ENCODE peak calls at places on chromosome 19, in four cellular contexts. S is HCT116, B is K562, M is HepG2. W is an unnamed sample.

GRCh38 chr19:45645631-45646344 is 6.6 kb upstream of the EML2 start:
- DNase-seq in B (peak), S (peak), M (peak), W (peak)

GRCh38 chr19:7888145-7888825 is at the start of gene LRRC8E:
- DNase-seq in S (no peak), B (peak), M (peak), W (no peak)

GRCh38 chr19:37977992-37978391 is 71.0 kb downstream of the SIPA1L3 start:
- DNase-seq in S (no peak), M (no peak), B (no peak), W (no peak)

GRCh38 chr19:15733895-15734294 is 3.9 kb upstream of the OR10H3 start:
- DNase-seq in S (no peak), M (no peak), B (no peak), W (no peak)

GRCh38 chr19:7292950-7293794 is 1.0 kb downstream of the INSR start:
- DNase-seq in S (no peak), B (peak), M (peak), W (no peak)

GRCh38 chr19:18437481-18438330 is at the start of gene ISYNA1:
- DNase-seq in M (peak), B (peak), S (no peak), W (no peak)

GRCh38 chr19:49499030-49499670 is 2.9 kb downstream of the RPS11 start:
- DNase-seq in M (no peak), B (peak), S (no peak), W (no peak)

GRCh38 chr19:17648097-17648660 is 40.0 kb downstream of the UNC13A start:
- DNase-seq in B (peak), S (no peak), M (no peak), W (no peak)

GRCh38 chr19:21483589-21484170 is 21.7 kb upstream of the ZNF429 start:
- DNase-seq in S (no peak), B (peak), M (no peak), W (no peak)

GRCh38 chr19:6066661-6067646 is 43.3 kb downstream of the RFX2 start:
- DNase-seq in S (no peak), B (peak), M (peak), W (no peak)

GRCh38 chr19:46211201-46211881 is 18.2 kb upstream of the IGFL1 start:
- DNase-seq in M (no peak), S (peak), B (no peak), W (no peak)

GRCh38 chr19:17260842-17261325 is 3.7 kb downstream of the USHBP1 start:
- DNase-seq in M (peak), B (peak), S (peak), W (peak)

GRCh38 chr19:45994456-45994988 is 745 bp upstream of the CCDC61 start:
- DNase-seq in S (no peak), M (no peak), B (no peak), W (no peak)

GRCh38 chr19:8452446-8453123 is 7.8 kb downstream of the HNRNPM start:
- DNase-seq in S (no peak), M (no peak), B (no peak), W (no peak)

GRCh38 chr19:281992-282391 is 9.2 kb downstream of the PLPP2 start:
- DNase-seq in M (no peak), B (peak), S (no peak), W (no peak)

GRCh38 chr19:35459414-35460082 is 11.5 kb downstream of the FFAR2 start:
- DNase-seq in M (peak), S (no peak), B (peak), W (no peak)

GRCh38 chr19:35153701-35154534 is 617 bp upstream of the FXYD5 start:
- DNase-seq in M (no peak), S (no peak), B (peak), W (no peak)

GRCh38 chr19:661427-662196 is 1.4 kb downstream of the RNF126 start:
- DNase-seq in M (no peak), B (peak), S (no peak), W (no peak)

GRCh38 chr19:10227215-10227971 is 3.7 kb downstream of the S1PR2 start:
- DNase-seq in S (no peak), M (no peak), B (peak), W (no peak)

GRCh38 chr19:35019144-35019543 is 11.1 kb upstream of the SCN1B start:
- DNase-seq in S (no peak), B (no peak), M (no peak), W (no peak)

GRCh38 chr19:42366676-42367075 is 23.4 kb downstream of the CNFN start:
- DNase-seq in M (no peak), B (no peak), S (no peak), W (no peak)

GRCh38 chr19:40623403-40624239 is 22.5 kb downstream of the LTBP4 start:
- DNase-seq in M (peak), S (peak), B (peak), W (no peak)
- TF ChIP-seq TCF7L2 in M (no peak), S (no peak), B (no peak), W (no peak)

GRCh38 chr19:44356383-44357111 is at the start of gene ZNF112:
- DNase-seq in B (peak), M (peak), S (peak), W (peak)
- TF ChIP-seq TCF7L2 in B (no peak), M (no peak), S (no peak), W (no peak)

DNA sequence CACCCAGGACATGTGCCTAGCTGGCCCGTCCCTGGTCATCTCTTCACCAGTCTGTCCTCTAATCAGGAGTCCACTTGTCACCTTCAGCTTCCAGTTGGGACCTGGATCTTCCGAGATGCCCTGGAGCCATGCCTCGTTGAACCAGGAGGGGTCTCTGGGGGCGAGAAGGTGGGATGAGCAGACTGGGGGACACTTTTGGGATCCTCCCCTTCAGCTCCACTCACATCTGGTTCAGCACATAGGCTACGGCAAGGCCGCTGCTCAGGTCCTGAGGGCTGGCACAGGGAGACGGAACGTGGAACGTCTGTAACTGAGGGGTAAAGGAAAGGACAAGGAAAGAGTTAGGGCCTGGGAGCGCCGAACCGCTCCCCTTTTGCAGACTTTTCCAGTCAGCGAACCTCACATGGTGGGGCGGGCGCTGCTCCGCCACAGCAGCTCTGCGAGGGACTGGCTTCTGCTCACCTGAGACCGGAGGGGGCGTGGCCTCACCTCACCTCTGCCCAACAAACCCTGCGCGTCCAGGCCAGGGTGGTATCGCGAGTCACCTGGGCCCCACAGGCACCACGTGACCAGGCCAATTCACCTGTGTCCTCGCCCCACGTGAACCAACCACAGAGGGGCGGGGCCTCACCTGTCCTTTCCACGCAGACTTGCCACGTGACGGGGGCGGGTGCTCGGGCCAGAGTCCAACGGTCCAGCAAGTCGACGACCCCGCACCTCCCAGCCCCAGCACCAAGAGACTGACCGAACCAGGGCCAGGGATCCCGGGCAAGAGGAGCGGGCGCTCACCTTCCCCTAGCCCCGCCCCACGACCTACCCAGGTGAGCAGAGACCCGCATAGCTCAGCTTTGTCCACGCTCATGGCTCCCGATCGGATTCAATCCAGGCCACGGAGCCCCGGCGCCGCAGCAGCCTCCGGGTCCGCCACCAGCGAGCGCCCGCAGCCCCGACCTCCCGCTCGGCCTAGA is at the start of gene HOOK2:
- DNase-seq in M (no peak), S (peak), B (peak), W (no peak)
- TF ChIP-seq TCF7L2 in M (no peak), S (no peak), B (no peak), W (no peak)

GRCh38 chr19:4367781-4368127 is 24.4 kb downstream of the MPND start:
- DNase-seq in B (no peak), S (no peak), M (no peak), W (no peak)
- TF ChIP-seq TCF7L2 in B (no peak), S (no peak), M (no peak), W (no peak)

DNA sequence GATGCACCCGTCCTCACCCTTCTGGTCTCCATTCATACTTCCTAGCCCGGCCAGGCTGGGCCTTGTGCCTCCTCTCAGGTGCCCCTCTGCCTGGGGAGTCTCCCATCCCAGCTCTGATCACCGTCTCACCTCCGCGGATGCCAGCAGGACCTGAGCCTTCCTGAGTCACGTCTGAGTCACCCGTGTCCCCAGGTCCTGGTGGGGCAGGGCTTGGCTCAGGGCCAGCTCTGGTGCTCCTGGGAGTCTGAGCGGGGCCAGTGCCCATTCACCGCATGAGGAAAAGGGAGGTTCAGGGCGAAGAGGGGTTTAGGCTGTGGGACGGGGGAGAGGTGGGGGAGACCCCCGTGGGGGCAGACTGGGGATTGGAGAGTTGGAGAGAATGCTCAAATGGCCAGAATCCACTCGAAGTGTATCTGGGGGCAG is 593 bp downstream of the ATP8B3 start:
- DNase-seq in S (peak), M (peak), B (peak), W (no peak)
- TF ChIP-seq TCF7L2 in S (no peak), M (no peak), B (no peak), W (no peak)

W was measured in Panc1.